ENCODE peak calls at places on chromosomes 5 and 9, in four cellular contexts. C, Y, J and D are unnamed samples.

GRCh38 chr9:87180846-87181245 is 233.5 kb upstream of the GAS1 start:
- DNase-seq in C (no peak), Y (no peak), J (no peak), D (peak; percentile 57)

GRCh38 chr5:135242496-135243193 is 156.4 kb downstream of the MACROH2A1 start:
- DNase-seq in J (peak; percentile 77), C (no peak), Y (peak; percentile 48), D (peak; percentile 39)

GRCh38 chr9:92790542-92791527 is 26.2 kb upstream of the BICD2 start:
- DNase-seq in C (peak; percentile 76), J (peak; percentile 79), Y (peak; percentile 80), D (peak; percentile 46)

GRCh38 chr9:95100071-95100627 is 217.4 kb downstream of the FANCC start:
- DNase-seq in C (peak; percentile 73), Y (no peak), J (peak; percentile 62), D (peak; percentile 46)

GRCh38 chr5:68950111-68950510 is 143.7 kb upstream of the SLC30A5 start:
- DNase-seq in Y (peak; percentile 4), C (peak; percentile 89), J (no peak), D (no peak)

GRCh38 chr9:124079176-124079925 is 67.8 kb downstream of the LHX2 start:
- DNase-seq in J (peak; percentile 75), Y (peak; percentile 36), C (no peak), D (peak; percentile 54)

GRCh38 chr5:55853271-55853670 is 2.1 kb downstream of the IL31RA start:
- DNase-seq in Y (no peak), C (peak; percentile 67), J (peak; percentile 4), D (no peak)

GRCh38 chr9:83630938-83631457 is 8.1 kb downstream of the IDNK start:
- DNase-seq in Y (no peak), C (no peak), J (no peak), D (peak; percentile 8)

GRCh38 chr5:56588636-56589485 is 226.5 kb upstream of the MAP3K1 start:
- DNase-seq in Y (no peak), J (peak; percentile 24), C (no peak), D (no peak)

GRCh38 chr9:15697459-15697858 is 144.6 kb downstream of the CCDC171 start:
- DNase-seq in C (peak; percentile 79), Y (peak; percentile 94), J (peak; percentile 84), D (peak; percentile 89)

GRCh38 chr5:132243366-132243977 is 14.0 kb upstream of the PDLIM4 start:
- DNase-seq in J (no peak), Y (no peak), C (peak; percentile 52), D (no peak)

GRCh38 chr5:145557345-145557744 is 277.8 kb downstream of the PRELID2 start:
- DNase-seq in Y (no peak), C (no peak), J (no peak), D (no peak)

GRCh38 chr5:117107859-117108258 is 533.2 kb upstream of the SEMA6A start:
- DNase-seq in C (no peak), J (no peak), Y (no peak), D (no peak)

GRCh38 chr5:133696782-133697507 is 84.6 kb upstream of the FSTL4 start:
- DNase-seq in C (no peak), Y (no peak), J (no peak), D (no peak)

GRCh38 chr5:132310141-132310834 is 16.1 kb downstream of the SLC22A4 start:
- DNase-seq in Y (no peak), J (peak; percentile 33), C (no peak), D (no peak)

GRCh38 chr9:123365287-123365880 is 9.4 kb downstream of the CRB2 start:
- DNase-seq in J (no peak), Y (no peak), C (no peak), D (no peak)

GRCh38 chr5:127961006-127961763 is 122.4 kb upstream of the SLC12A2 start:
- DNase-seq in C (no peak), J (no peak), Y (no peak), D (no peak)

GRCh38 chr5:10793785-10794184 is 32.8 kb upstream of the DAP start:
- DNase-seq in J (no peak), Y (no peak), C (no peak), D (no peak)

GRCh38 chr5:125550237-125550636 is 803.8 kb upstream of the ZNF608 start:
- DNase-seq in C (peak; percentile 70), J (peak; percentile 31), Y (peak; percentile 92), D (peak; percentile 94)
- H2AFZ ChIP-seq in C (no peak overlapping the region), J (no peak overlapping the region), Y (no peak overlapping the region), D (no peak overlapping the region)

DNA sequence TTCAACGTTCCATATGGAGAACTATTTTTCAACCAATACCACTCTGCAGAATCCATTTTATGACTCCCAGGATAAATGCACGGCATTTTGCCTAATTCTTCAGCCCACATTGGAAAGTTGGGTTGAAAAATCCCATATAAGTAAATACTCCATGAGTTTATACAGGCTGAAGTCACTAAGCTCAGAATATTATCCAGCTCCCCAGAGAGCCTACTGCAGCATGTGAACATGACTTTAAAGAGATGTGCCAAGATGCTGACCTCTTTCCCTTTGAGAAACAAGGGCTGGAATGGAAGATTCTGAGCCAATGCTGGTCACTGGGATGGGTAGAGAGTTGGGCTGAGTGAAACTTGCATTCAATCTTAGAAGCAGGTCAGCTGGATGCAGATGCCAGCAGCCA is 111.9 kb upstream of the SLIT3 start:
- DNase-seq in Y (no peak), J (no peak), C (no peak), D (no peak)
- H3K9ac ChIP-seq in Y (no peak overlapping the region), J (no peak overlapping the region), C (no peak overlapping the region), D (no peak overlapping the region)

DNA sequence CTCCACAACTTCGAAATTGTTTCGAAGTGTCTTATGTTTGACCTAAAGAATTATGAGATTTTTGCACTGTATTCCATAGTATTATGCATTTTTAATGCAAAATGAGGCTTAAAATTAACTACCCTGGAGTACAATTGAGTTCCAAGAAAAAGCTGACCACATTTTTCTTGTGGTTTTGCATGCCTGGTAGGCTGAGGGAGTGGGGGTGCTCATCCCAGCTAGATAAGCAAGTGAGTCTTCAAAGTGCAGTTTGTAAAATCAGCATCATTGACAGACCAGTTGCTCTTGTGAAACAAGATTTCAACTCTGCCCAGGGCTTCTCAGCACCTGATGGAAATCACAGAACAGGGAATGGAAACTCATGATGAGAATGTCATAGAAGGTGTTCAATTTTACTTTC is 17.0 kb upstream of the NDUFS4 start:
- DNase-seq in Y (peak; percentile 3), C (no peak), J (peak; percentile 18), D (peak; percentile 66)
- H3K4me2 ChIP-seq in Y (no peak overlapping the region), C (no peak overlapping the region), J (no peak overlapping the region), D (no peak overlapping the region)

GRCh38 chr5:51214736-51215135 is 168.5 kb upstream of the ISL1 start:
- DNase-seq in J (no peak), C (no peak), Y (no peak), D (no peak)
- H2AFZ ChIP-seq in J (no peak overlapping the region), C (no peak overlapping the region), Y (no peak overlapping the region), D (no peak overlapping the region)